ENCODE peak calls at places on chromosome 17, in eight cellular contexts. M is dorsolateral prefrontal cortex; W is colonic mucosa; E is AG04450; I is activated CD8-positive, alpha-beta T cell treated with anti-CD3 and anti-CD28 coated beads for 36 hours; T is stomach; Q is endothelial cell of umbilical vein; U is HL-60. C is an unnamed sample.

GRCh38 chr17:70278846-70279465 is 109.6 kb downstream of the KCNJ2 start:
- DNase-seq in M (no peak), W (no peak), E (no peak), I (no peak), T (no peak), Q (peak; percentile 83), U (no peak), C (no peak)

GRCh38 chr17:39674702-39675389 is 6.6 kb downstream of the PNMT start:
- DNase-seq in M (no peak), W (peak; percentile 82), E (no peak), I (no peak), T (peak; percentile 57), Q (no peak), U (no peak), C (no peak)

GRCh38 chr17:15649861-15650391 is 30.4 kb upstream of the FBXW10B start:
- DNase-seq in M (no peak), W (peak; percentile 87), E (no peak), I (no peak), T (peak; percentile 78), Q (peak; percentile 79), U (no peak), C (no peak)

GRCh38 chr17:8868092-8868491 is 618 bp upstream of the PIK3R6 start:
- DNase-seq in M (no peak), W (no peak), E (no peak), I (no peak), T (no peak), Q (no peak), U (no peak), C (no peak)

GRCh38 chr17:70307430-70307829 is 138.1 kb downstream of the KCNJ2 start:
- DNase-seq in M (no peak), W (no peak), E (no peak), I (no peak), T (no peak), Q (no peak), U (no peak), C (no peak)

GRCh38 chr17:66302761-66303626 is 581 bp downstream of the PRKCA start:
- DNase-seq in M (peak; percentile 54), W (peak; percentile 79), E (no peak), I (peak; percentile 62), T (peak; percentile 68), Q (peak; percentile 64), U (peak; percentile 36), C (peak; percentile 67)

GRCh38 chr17:50988427-50988826 is 122.3 kb upstream of the TOB1 start:
- DNase-seq in M (no peak), W (no peak), E (no peak), I (no peak), T (no peak), Q (no peak), U (no peak), C (no peak)

GRCh38 chr17:77591231-77591785 is 367.2 kb upstream of the TNRC6C start:
- DNase-seq in M (no peak), W (peak; percentile 71), E (no peak), I (no peak), T (no peak), Q (no peak), U (no peak), C (no peak)

GRCh38 chr17:69030145-69030544 is 30.6 kb downstream of the ABCA9 start:
- DNase-seq in M (no peak), W (no peak), E (no peak), I (no peak), T (no peak), Q (no peak), U (no peak), C (no peak)

GRCh38 chr17:66507103-66507923 is 204.9 kb downstream of the PRKCA start:
- DNase-seq in M (no peak), W (peak; percentile 57), E (no peak), I (no peak), T (no peak), Q (peak; percentile 69), U (no peak), C (no peak)

GRCh38 chr17:28685366-28685765 is 23.4 kb downstream of the SUPT6H start:
- DNase-seq in M (no peak), W (no peak), E (no peak), I (no peak), T (no peak), Q (no peak), U (no peak), C (no peak)

GRCh38 chr17:74040291-74040690 is 163.2 kb upstream of the RPL38 start:
- DNase-seq in M (no peak), W (no peak), E (no peak), I (no peak), T (no peak), Q (no peak), U (no peak), C (no peak)

GRCh38 chr17:4375039-4375748 is 8.7 kb upstream of the UBE2G1 start:
- DNase-seq in M (no peak), W (no peak), E (no peak), I (peak; percentile 90), T (no peak), Q (no peak), U (no peak), C (peak; percentile 13)

GRCh38 chr17:72697602-72698146 is 394.8 kb downstream of the SLC39A11 start:
- DNase-seq in M (peak; percentile 52), W (no peak), E (no peak), I (no peak), T (no peak), Q (no peak), U (no peak), C (no peak)

GRCh38 chr17:14359251-14359939 is 58.5 kb downstream of the HS3ST3B1 start:
- DNase-seq in M (no peak), W (no peak), E (no peak), I (peak; percentile 88), T (no peak), Q (no peak), U (peak; percentile 72), C (no peak)

GRCh38 chr17:1485748-1486376 is 6.6 kb downstream of the MYO1C start:
- DNase-seq in M (no peak), W (peak; percentile 74), E (no peak), I (peak; percentile 73), T (peak; percentile 73), Q (peak; percentile 39), U (no peak), C (peak; percentile 83)

GRCh38 chr17:77795685-77796084 is 162.8 kb upstream of the TNRC6C start:
- DNase-seq in M (no peak), W (no peak), E (no peak), I (no peak), T (no peak), Q (no peak), U (no peak), C (peak; percentile 14)

GRCh38 chr17:35167666-35168065 is 20.0 kb downstream of the UNC45B start:
- DNase-seq in M (no peak), W (no peak), E (no peak), I (no peak), T (no peak), Q (no peak), U (no peak), C (no peak)

GRCh38 chr17:56297142-56297541 is 143.9 kb downstream of the ANKFN1 start:
- DNase-seq in M (no peak), W (no peak), E (peak; percentile 15), I (peak; percentile 68), T (no peak), Q (peak; percentile 7), U (peak; percentile 94), C (no peak)

DNA sequence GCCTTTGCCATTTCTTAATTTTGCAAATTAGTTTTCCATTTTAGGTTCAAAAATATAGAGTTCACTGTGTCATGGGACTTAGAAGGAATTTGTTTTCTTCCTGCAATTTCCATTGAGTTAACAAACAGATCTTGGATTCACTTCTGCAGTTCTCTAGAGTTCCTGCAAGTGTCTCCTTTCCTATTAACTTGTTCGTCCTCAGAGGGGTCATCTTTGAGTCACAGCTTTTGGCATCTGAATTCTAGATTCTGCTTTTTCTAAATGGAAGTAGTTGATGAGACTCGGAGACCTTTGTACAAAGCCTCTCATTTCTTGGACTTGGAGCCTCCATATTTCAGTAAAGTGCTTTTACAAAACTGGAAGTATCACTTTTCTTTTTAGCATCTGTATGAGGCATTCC is 323.3 kb downstream of the BCAS3 start:
- DNase-seq in M (no peak), W (no peak), E (peak; percentile 26), I (no peak), T (no peak), Q (no peak), U (no peak), C (no peak)
- TF ChIP-seq CTCF in M (no peak), W (no peak), E (peak; percentile 63), I (no peak), T (no peak), Q (no peak), U (no peak), C (peak; percentile 19)

GRCh38 chr17:58308173-58308984 is 20.2 kb downstream of the TSPOAP1 start:
- DNase-seq in M (no peak), W (no peak), E (no peak), I (no peak), T (peak; percentile 25), Q (no peak), U (peak; percentile 85), C (no peak)
- TF ChIP-seq CTCF in M (no peak), W (no peak), E (peak; percentile 38), I (no peak), T (no peak), Q (peak; percentile 63), U (peak; percentile 52), C (peak; percentile 24)

GRCh38 chr17:6078370-6078950 is 8.3 kb downstream of the WSCD1 start:
- DNase-seq in M (no peak), W (no peak), E (no peak), I (no peak), T (no peak), Q (no peak), U (no peak), C (no peak)

GRCh38 chr17:6080711-6081430 is 10.7 kb downstream of the WSCD1 start:
- DNase-seq in M (no peak), W (no peak), E (no peak), I (no peak), T (no peak), Q (no peak), U (no peak), C (no peak)

GRCh38 chr17:6077746-6078145 is 7.6 kb downstream of the WSCD1 start:
- DNase-seq in M (no peak), W (no peak), E (no peak), I (no peak), T (no peak), Q (no peak), U (no peak), C (no peak)

GRCh38 chr17:6079960-6080359 is 9.8 kb downstream of the WSCD1 start:
- DNase-seq in M (no peak), W (no peak), E (no peak), I (no peak), T (no peak), Q (no peak), U (no peak), C (no peak)

DNA sequence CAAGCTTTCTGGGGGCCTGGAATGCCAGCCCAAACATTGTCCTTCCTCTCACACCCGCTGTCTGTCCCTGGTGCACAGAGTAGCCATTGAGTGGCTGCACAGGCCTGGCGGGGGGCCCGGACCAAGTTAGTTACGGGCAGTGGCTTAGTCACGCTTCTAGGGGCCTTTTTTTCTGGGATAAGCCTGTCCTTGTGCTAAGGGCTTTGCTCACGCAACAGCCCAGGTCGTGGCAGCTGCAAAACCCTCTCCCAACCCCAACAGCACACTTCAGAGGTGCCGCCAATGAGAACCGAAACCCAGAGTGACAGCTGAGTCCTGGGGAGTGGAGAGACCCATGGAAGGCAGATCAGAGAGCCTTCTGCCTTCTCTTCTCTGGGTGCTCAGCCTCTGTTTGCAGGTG is 9.0 kb downstream of the WSCD1 start:
- DNase-seq in M (peak; percentile 79), W (no peak), E (no peak), I (no peak), T (no peak), Q (no peak), U (no peak), C (no peak)
- TF ChIP-seq CTCF in M (no peak), W (no peak), E (no peak), I (no peak), T (no peak), Q (no peak), U (no peak), C (no peak)

GRCh38 chr17:22703204-22703603 is 1010.9 kb downstream of the KCNJ18 start:
- DNase-seq in M (no peak), W (no peak), E (no peak), I (no peak), T (no peak), Q (no peak), U (peak; percentile 4), C (no peak)
- TF ChIP-seq CTCF in M (no peak), W (no peak), E (no peak), I (no peak), T (no peak), Q (no peak), U (no peak), C (no peak)